ENCODE peak calls at places on chromosomes 6 and 20, in eight cellular contexts. B is activated CD4-positive, alpha-beta T cell treated with anti-CD3 and anti-CD28 coated beads for 1 hour; Y is left ventricle myocardium inferior; W is NCI-H510A treated with DMSO at 0.1 percent for 48 hours; E is H4; C is right cardiac atrium; D is CD8-positive, alpha-beta memory T cell; M is PC-3. T is an unnamed sample.

GRCh38 chr20:36468149-36469000 is 72.9 kb upstream of the MYL9 start:
- DNase-seq in E (no peak), W (peak; percentile 39), C (no peak), D (no peak), B (no peak), M (no peak), Y (no peak), T (peak; percentile 46)

GRCh38 chr6:71480577-71480976 is 192.0 kb downstream of the OGFRL1 start:
- DNase-seq in E (no peak), C (no peak), M (no peak), W (no peak), D (no peak), B (no peak), Y (no peak), T (no peak)

GRCh38 chr6:11211235-11211634 is 21.2 kb downstream of the NEDD9 start:
- DNase-seq in M (no peak), W (no peak), B (no peak), E (no peak), Y (no peak), D (no peak), C (no peak), T (no peak)

GRCh38 chr6:139730340-139730974 is 356.0 kb upstream of the CITED2 start:
- DNase-seq in D (no peak), Y (no peak), E (no peak), B (no peak), M (no peak), C (no peak), W (no peak), T (no peak)

GRCh38 chr6:106974999-106975698 is 620 bp upstream of the CD24 start:
- DNase-seq in M (peak; percentile 60), E (no peak), Y (peak; percentile 29), W (peak; percentile 35), C (peak; percentile 53), B (no peak), D (no peak), T (no peak)

GRCh38 chr20:5608448-5609161 is 141.6 kb upstream of the SHLD1 start:
- DNase-seq in E (peak; percentile 16), B (no peak), Y (no peak), D (no peak), W (peak; percentile 59), C (no peak), M (peak; percentile 63), T (no peak)

GRCh38 chr6:108294787-108295625 is at the start of gene AFG1L:
- DNase-seq in C (peak; percentile 97), Y (peak; percentile 95), M (peak; percentile 71), D (peak; percentile 84), E (peak; percentile 79), B (peak; percentile 78), W (peak; percentile 9), T (peak; percentile 92)

GRCh38 chr6:15504581-15505350 is 158.1 kb downstream of the DTNBP1 start:
- DNase-seq in D (no peak), W (peak; percentile 63), E (peak; percentile 95), Y (peak; percentile 73), M (peak; percentile 97), C (peak; percentile 86), B (no peak), T (peak; percentile 79)

GRCh38 chr6:166068768-166069167 is 98.9 kb downstream of the TBXT start:
- DNase-seq in M (no peak), E (no peak), W (no peak), C (no peak), Y (no peak), D (no peak), B (no peak), T (no peak)

GRCh38 chr6:36973647-36974046 is 12.3 kb downstream of the MTCH1 start:
- DNase-seq in Y (peak; percentile 76), W (no peak), D (no peak), C (peak; percentile 75), B (no peak), E (no peak), M (no peak), T (no peak)

GRCh38 chr6:25360611-25361010 is 81.4 kb downstream of the CARMIL1 start:
- DNase-seq in Y (no peak), C (no peak), M (peak; percentile 17), E (no peak), W (no peak), B (no peak), D (no peak), T (no peak)

GRCh38 chr6:72622094-72622540 is 253 bp downstream of the KCNQ5 start:
- DNase-seq in W (peak; percentile 39), E (peak; percentile 25), C (peak; percentile 67), B (peak; percentile 37), Y (no peak), M (no peak), D (peak; percentile 34), T (no peak)

GRCh38 chr20:3661836-3662665 is 1.1 kb downstream of the GFRA4 start:
- DNase-seq in Y (no peak), E (no peak), D (no peak), B (no peak), M (no peak), C (no peak), W (peak; percentile 17), T (no peak)